ENCODE peak calls at places on chromosomes 5 and 9, in ten cellular contexts. One of them, this sample, is unnamed.
A peak's percentile ranks its signal among the peaks of the same experiment; 100 is the strongest.

GRCh38 chr9:127936347-127936852 is 1.3 kb downstream of the DPM2 start:
- DNase-seq in upper lobe of left lung: no peak
- DNase-seq in activated CD4-positive, alpha-beta T cell treated with anti-CD3 and anti-CD28 coated beads, Interleukin-2, amount 50 U/mL, for 1 hour: no peak
- DNase-seq in epithelial cell of proximal tubule: no peak
- DNase-seq in AG08395: no peak
- DNase-seq in NCI-H748 treated with DMSO at 0.1 percent for 48 hours: no peak
- DNase-seq in effector memory CD8-positive, alpha-beta T cell: no peak
- DNase-seq in activated T-helper 1 cell treated with anti-CD3 and anti-CD28 coated beads, Interleukin-2, amount 50 U/mL, for 16 hours: no peak
- DNase-seq in dermis microvascular lymphatic vessel endothelial cell: no peak
- DNase-seq in fibroblast of lung: no peak
- DNase-seq in this sample: no peak

GRCh38 chr5:64839936-64840335 is 71.2 kb downstream of the CWC27 start:
- DNase-seq in upper lobe of left lung: no peak
- DNase-seq in epithelial cell of proximal tubule: no peak
- DNase-seq in dermis microvascular lymphatic vessel endothelial cell: no peak
- DNase-seq in AG08395: no peak
- DNase-seq in fibroblast of lung: peak; percentile 21
- DNase-seq in activated T-helper 1 cell treated with anti-CD3 and anti-CD28 coated beads, Interleukin-2, amount 50 U/mL, for 16 hours: no peak
- DNase-seq in effector memory CD8-positive, alpha-beta T cell: no peak
- DNase-seq in NCI-H748 treated with DMSO at 0.1 percent for 48 hours: no peak
- DNase-seq in activated CD4-positive, alpha-beta T cell treated with anti-CD3 and anti-CD28 coated beads, Interleukin-2, amount 50 U/mL, for 1 hour: no peak
- DNase-seq in this sample: no peak

GRCh38 chr5:42514759-42515158 is 91.5 kb downstream of the GHR start:
- DNase-seq in epithelial cell of proximal tubule: no peak
- DNase-seq in AG08395: no peak
- DNase-seq in activated CD4-positive, alpha-beta T cell treated with anti-CD3 and anti-CD28 coated beads, Interleukin-2, amount 50 U/mL, for 1 hour: no peak
- DNase-seq in upper lobe of left lung: no peak
- DNase-seq in activated T-helper 1 cell treated with anti-CD3 and anti-CD28 coated beads, Interleukin-2, amount 50 U/mL, for 16 hours: no peak
- DNase-seq in fibroblast of lung: no peak
- DNase-seq in NCI-H748 treated with DMSO at 0.1 percent for 48 hours: no peak
- DNase-seq in dermis microvascular lymphatic vessel endothelial cell: no peak
- DNase-seq in effector memory CD8-positive, alpha-beta T cell: no peak
- DNase-seq in this sample: no peak

GRCh38 chr5:142743677-142744441 is 26.3 kb upstream of the ARHGAP26 start:
- DNase-seq in NCI-H748 treated with DMSO at 0.1 percent for 48 hours: no peak
- DNase-seq in AG08395: peak; percentile 26
- DNase-seq in upper lobe of left lung: no peak
- DNase-seq in epithelial cell of proximal tubule: no peak
- DNase-seq in activated T-helper 1 cell treated with anti-CD3 and anti-CD28 coated beads, Interleukin-2, amount 50 U/mL, for 16 hours: no peak
- DNase-seq in effector memory CD8-positive, alpha-beta T cell: no peak
- DNase-seq in dermis microvascular lymphatic vessel endothelial cell: peak; percentile 77
- DNase-seq in fibroblast of lung: peak; percentile 65
- DNase-seq in activated CD4-positive, alpha-beta T cell treated with anti-CD3 and anti-CD28 coated beads, Interleukin-2, amount 50 U/mL, for 1 hour: no peak
- DNase-seq in this sample: no peak

GRCh38 chr5:155883966-155884555 is 442.9 kb upstream of the SGCD start:
- DNase-seq in dermis microvascular lymphatic vessel endothelial cell: no peak
- DNase-seq in NCI-H748 treated with DMSO at 0.1 percent for 48 hours: peak; percentile 51
- DNase-seq in activated T-helper 1 cell treated with anti-CD3 and anti-CD28 coated beads, Interleukin-2, amount 50 U/mL, for 16 hours: no peak
- DNase-seq in activated CD4-positive, alpha-beta T cell treated with anti-CD3 and anti-CD28 coated beads, Interleukin-2, amount 50 U/mL, for 1 hour: no peak
- DNase-seq in effector memory CD8-positive, alpha-beta T cell: peak; percentile 4
- DNase-seq in upper lobe of left lung: no peak
- DNase-seq in fibroblast of lung: peak; percentile 6
- DNase-seq in epithelial cell of proximal tubule: no peak
- DNase-seq in AG08395: peak; percentile 6
- DNase-seq in this sample: no peak

GRCh38 chr9:74006935-74007334 is 490.2 kb upstream of the RORB start:
- DNase-seq in dermis microvascular lymphatic vessel endothelial cell: no peak
- DNase-seq in epithelial cell of proximal tubule: no peak
- DNase-seq in activated T-helper 1 cell treated with anti-CD3 and anti-CD28 coated beads, Interleukin-2, amount 50 U/mL, for 16 hours: no peak
- DNase-seq in activated CD4-positive, alpha-beta T cell treated with anti-CD3 and anti-CD28 coated beads, Interleukin-2, amount 50 U/mL, for 1 hour: no peak
- DNase-seq in AG08395: no peak
- DNase-seq in fibroblast of lung: peak; percentile 15
- DNase-seq in effector memory CD8-positive, alpha-beta T cell: no peak
- DNase-seq in upper lobe of left lung: no peak
- DNase-seq in NCI-H748 treated with DMSO at 0.1 percent for 48 hours: peak; percentile 16
- DNase-seq in this sample: no peak

GRCh38 chr5:172929371-172929838 is 29.8 kb upstream of the RPL26L1 start:
- DNase-seq in upper lobe of left lung: no peak
- DNase-seq in activated CD4-positive, alpha-beta T cell treated with anti-CD3 and anti-CD28 coated beads, Interleukin-2, amount 50 U/mL, for 1 hour: no peak
- DNase-seq in fibroblast of lung: peak; percentile 96
- DNase-seq in epithelial cell of proximal tubule: no peak
- DNase-seq in AG08395: peak; percentile 93
- DNase-seq in dermis microvascular lymphatic vessel endothelial cell: no peak
- DNase-seq in effector memory CD8-positive, alpha-beta T cell: no peak
- DNase-seq in activated T-helper 1 cell treated with anti-CD3 and anti-CD28 coated beads, Interleukin-2, amount 50 U/mL, for 16 hours: no peak
- DNase-seq in NCI-H748 treated with DMSO at 0.1 percent for 48 hours: no peak
- DNase-seq in this sample: no peak

GRCh38 chr9:77954018-77954417 is 77.6 kb downstream of the GNAQ start:
- DNase-seq in AG08395: peak; percentile 22
- DNase-seq in epithelial cell of proximal tubule: no peak
- DNase-seq in effector memory CD8-positive, alpha-beta T cell: no peak
- DNase-seq in dermis microvascular lymphatic vessel endothelial cell: no peak
- DNase-seq in NCI-H748 treated with DMSO at 0.1 percent for 48 hours: no peak
- DNase-seq in activated T-helper 1 cell treated with anti-CD3 and anti-CD28 coated beads, Interleukin-2, amount 50 U/mL, for 16 hours: no peak
- DNase-seq in fibroblast of lung: peak; percentile 57
- DNase-seq in upper lobe of left lung: no peak
- DNase-seq in activated CD4-positive, alpha-beta T cell treated with anti-CD3 and anti-CD28 coated beads, Interleukin-2, amount 50 U/mL, for 1 hour: no peak
- DNase-seq in this sample: no peak

GRCh38 chr5:96968074-96968473 is 32.2 kb downstream of the LNPEP start:
- DNase-seq in activated T-helper 1 cell treated with anti-CD3 and anti-CD28 coated beads, Interleukin-2, amount 50 U/mL, for 16 hours: no peak
- DNase-seq in dermis microvascular lymphatic vessel endothelial cell: peak; percentile 60
- DNase-seq in NCI-H748 treated with DMSO at 0.1 percent for 48 hours: no peak
- DNase-seq in AG08395: peak; percentile 64
- DNase-seq in fibroblast of lung: peak; percentile 75
- DNase-seq in upper lobe of left lung: no peak
- DNase-seq in epithelial cell of proximal tubule: no peak
- DNase-seq in activated CD4-positive, alpha-beta T cell treated with anti-CD3 and anti-CD28 coated beads, Interleukin-2, amount 50 U/mL, for 1 hour: no peak
- DNase-seq in effector memory CD8-positive, alpha-beta T cell: no peak
- DNase-seq in this sample: no peak

GRCh38 chr9:131685753-131686706 is 53.8 kb downstream of the RAPGEF1 start:
- DNase-seq in NCI-H748 treated with DMSO at 0.1 percent for 48 hours: no peak
- DNase-seq in epithelial cell of proximal tubule: no peak
- DNase-seq in fibroblast of lung: no peak
- DNase-seq in AG08395: no peak
- DNase-seq in dermis microvascular lymphatic vessel endothelial cell: no peak
- DNase-seq in effector memory CD8-positive, alpha-beta T cell: no peak
- DNase-seq in activated T-helper 1 cell treated with anti-CD3 and anti-CD28 coated beads, Interleukin-2, amount 50 U/mL, for 16 hours: no peak
- DNase-seq in upper lobe of left lung: no peak
- DNase-seq in activated CD4-positive, alpha-beta T cell treated with anti-CD3 and anti-CD28 coated beads, Interleukin-2, amount 50 U/mL, for 1 hour: no peak
- DNase-seq in this sample: no peak

GRCh38 chr9:137955224-137955570 is 77.6 kb downstream of the CACNA1B start:
- DNase-seq in fibroblast of lung: no peak
- DNase-seq in NCI-H748 treated with DMSO at 0.1 percent for 48 hours: no peak
- DNase-seq in activated T-helper 1 cell treated with anti-CD3 and anti-CD28 coated beads, Interleukin-2, amount 50 U/mL, for 16 hours: no peak
- DNase-seq in AG08395: no peak
- DNase-seq in dermis microvascular lymphatic vessel endothelial cell: no peak
- DNase-seq in upper lobe of left lung: no peak
- DNase-seq in activated CD4-positive, alpha-beta T cell treated with anti-CD3 and anti-CD28 coated beads, Interleukin-2, amount 50 U/mL, for 1 hour: no peak
- DNase-seq in epithelial cell of proximal tubule: no peak
- DNase-seq in effector memory CD8-positive, alpha-beta T cell: no peak
- DNase-seq in this sample: peak; percentile 64

GRCh38 chr9:97468658-97469448 is 32.6 kb upstream of the TMOD1 start:
- DNase-seq in upper lobe of left lung: peak; percentile 73
- DNase-seq in effector memory CD8-positive, alpha-beta T cell: no peak
- DNase-seq in activated T-helper 1 cell treated with anti-CD3 and anti-CD28 coated beads, Interleukin-2, amount 50 U/mL, for 16 hours: no peak
- DNase-seq in epithelial cell of proximal tubule: no peak
- DNase-seq in AG08395: peak; percentile 86
- DNase-seq in fibroblast of lung: peak; percentile 46
- DNase-seq in dermis microvascular lymphatic vessel endothelial cell: peak; percentile 76
- DNase-seq in NCI-H748 treated with DMSO at 0.1 percent for 48 hours: peak; percentile 22
- DNase-seq in activated CD4-positive, alpha-beta T cell treated with anti-CD3 and anti-CD28 coated beads, Interleukin-2, amount 50 U/mL, for 1 hour: peak; percentile 18
- DNase-seq in this sample: no peak

GRCh38 chr5:109080896-109081295 is 328.9 kb downstream of the PJA2 start:
- DNase-seq in NCI-H748 treated with DMSO at 0.1 percent for 48 hours: no peak
- DNase-seq in AG08395: no peak
- DNase-seq in dermis microvascular lymphatic vessel endothelial cell: no peak
- DNase-seq in fibroblast of lung: no peak
- DNase-seq in epithelial cell of proximal tubule: no peak
- DNase-seq in effector memory CD8-positive, alpha-beta T cell: no peak
- DNase-seq in activated CD4-positive, alpha-beta T cell treated with anti-CD3 and anti-CD28 coated beads, Interleukin-2, amount 50 U/mL, for 1 hour: no peak
- DNase-seq in upper lobe of left lung: no peak
- DNase-seq in activated T-helper 1 cell treated with anti-CD3 and anti-CD28 coated beads, Interleukin-2, amount 50 U/mL, for 16 hours: no peak
- DNase-seq in this sample: no peak